ENCODE peak calls at places on chromosome 12, in four cellular contexts. N, C, T and P are unnamed samples.

GRCh38 chr12:51443573-51443972 is 18.9 kb downstream of the SLC4A8 start:
- DNase-seq in N (no peak), C (no peak), T (no peak), P (no peak)

GRCh38 chr12:62738611-62739010 is 196.3 kb downstream of the PPM1H start:
- DNase-seq in N (peak; percentile 53), C (no peak), T (no peak), P (no peak)

GRCh38 chr12:54431911-54432814 is 13.1 kb upstream of the ITGA5 start:
- DNase-seq in N (peak; percentile 88), C (no peak), T (no peak), P (peak; percentile 96)

GRCh38 chr12:122870867-122871664 is 24.9 kb downstream of the VPS37B start:
- DNase-seq in N (peak; percentile 48), C (no peak), T (no peak), P (peak; percentile 74)

GRCh38 chr12:121769831-121770301 is 23.6 kb downstream of the RHOF start:
- DNase-seq in N (no peak), C (no peak), T (no peak), P (no peak)

GRCh38 chr12:7869137-7869536 is 3.6 kb downstream of the SLC2A14 start:
- DNase-seq in N (peak; percentile 50), C (no peak), T (no peak), P (peak; percentile 77)

GRCh38 chr12:8866429-8866828 is 44.0 kb downstream of the A2ML1 start:
- DNase-seq in N (no peak), C (no peak), T (no peak), P (no peak)

GRCh38 chr12:28054583-28054982 is 82.0 kb upstream of the PTHLH start:
- DNase-seq in N (no peak), C (no peak), T (no peak), P (no peak)

GRCh38 chr12:50006754-50007442 is 18.4 kb downstream of the RACGAP1 start:
- DNase-seq in N (peak; percentile 22), C (no peak), T (no peak), P (peak; percentile 73)

GRCh38 chr12:100755186-100755585 is 39.4 kb upstream of the ANO4 start:
- DNase-seq in N (no peak), C (no peak), T (no peak), P (peak; percentile 58)

GRCh38 chr12:105164068-105164467 is 56.5 kb downstream of the WASHC4 start:
- DNase-seq in N (no peak), C (no peak), T (no peak), P (no peak)

GRCh38 chr12:46843811-46844210 is 18.0 kb upstream of the SLC38A4 start:
- DNase-seq in N (no peak), C (no peak), T (no peak), P (peak; percentile 68)

GRCh38 chr12:108765289-108765764 is 34.0 kb upstream of the CORO1C start:
- DNase-seq in N (no peak), C (no peak), T (no peak), P (no peak)

GRCh38 chr12:105596731-105597130 is 266.2 kb downstream of the C12orf75 start:
- DNase-seq in N (no peak), C (no peak), T (no peak), P (no peak)

GRCh38 chr12:108577458-108577857 is 15.1 kb downstream of the ISCU start:
- DNase-seq in N (no peak), C (no peak), T (no peak), P (no peak)

GRCh38 chr12:20175704-20176388 is 192.5 kb upstream of the PDE3A start:
- DNase-seq in N (no peak), C (no peak), T (no peak), P (no peak)

GRCh38 chr12:105369014-105369413 is 38.5 kb downstream of the C12orf75 start:
- DNase-seq in N (peak; percentile 62), C (no peak), T (no peak), P (peak; percentile 96)

GRCh38 chr12:71935594-71935993 is 3.1 kb upstream of the TPH2 start:
- DNase-seq in N (no peak), C (no peak), T (no peak), P (peak; percentile 9)

GRCh38 chr12:59185291-59185690 is 265.0 kb upstream of the LRIG3 start:
- DNase-seq in N (no peak), C (no peak), T (no peak), P (no peak)

GRCh38 chr12:11624126-11624525 is 25.3 kb upstream of the ETV6 start:
- DNase-seq in N (no peak), C (no peak), T (no peak), P (no peak)

GRCh38 chr12:94322346-94322745 is 137.3 kb downstream of the CEP83 start:
- DNase-seq in N (no peak), C (no peak), T (no peak), P (no peak)